ENCODE peak calls at places on chromosomes 13 and 19, in six cellular contexts. K, B, I, U, V and C are unnamed samples. For H3K4me1, the result is how much of the 10 kb centered on the place peaks cover.

GRCh38 chr13:95128045-95128643 is 173.1 kb downstream of the ABCC4 start:
- DNase-seq in V (no peak), U (no peak), B (no peak), K (no peak), I (no peak), C (no peak)

GRCh38 chr19:40103600-40103999 is 12.9 kb upstream of the ZNF780A start:
- DNase-seq in K (no peak), B (no peak), U (no peak), I (no peak), V (no peak), C (no peak)

GRCh38 chr13:94824601-94825000 is 112.3 kb upstream of the SOX21 start:
- DNase-seq in B (no peak), I (no peak), U (no peak), V (no peak), K (no peak), C (no peak)

GRCh38 chr13:99604636-99605035 is 103.4 kb downstream of the TM9SF2 start:
- DNase-seq in V (no peak), I (no peak), K (no peak), U (no peak), B (no peak), C (no peak)

GRCh38 chr19:24000656-24001055 is 86.0 kb downstream of the ZNF726 start:
- DNase-seq in V (no peak), I (no peak), B (no peak), K (no peak), U (no peak), C (no peak)

GRCh38 chr13:22748866-22749586 is 431.8 kb upstream of the SGCG start:
- DNase-seq in V (no peak), I (no peak), U (no peak), K (no peak), B (no peak), C (no peak)

GRCh38 chr19:39824143-39825092 is 9.5 kb downstream of the DYRK1B start:
- DNase-seq in B (peak), K (peak), I (peak), V (no peak), U (peak), C (peak)

GRCh38 chr19:17405250-17406038 is at the start of gene BST2:
- DNase-seq in B (peak), K (peak), I (peak), U (peak), V (peak), C (peak)

GRCh38 chr13:44050450-44051063 is 170.9 kb downstream of the LACC1 start:
- DNase-seq in K (peak), B (peak), I (no peak), U (no peak), V (no peak), C (no peak)

GRCh38 chr13:46962286-46962941 is 65.6 kb upstream of the HTR2A start:
- DNase-seq in I (no peak), V (no peak), B (peak), K (peak), U (no peak), C (no peak)

GRCh38 chr19:18520848-18521691 is 800 bp downstream of the ELL start:
- DNase-seq in I (peak), K (peak), B (peak), U (peak), V (peak), C (peak)

GRCh38 chr19:33390120-33390907 is 16.8 kb downstream of the CEBPG start:
- DNase-seq in B (no peak), V (no peak), I (peak), K (no peak), U (peak), C (peak)

GRCh38 chr13:100106705-100107104 is 17.8 kb downstream of the PCCA start:
- DNase-seq in I (no peak), B (no peak), U (no peak), K (no peak), V (no peak), C (no peak)

GRCh38 chr19:36113895-36114762 is 546 bp downstream of the POLR2I start:
- DNase-seq in U (no peak), K (peak), B (peak), I (no peak), V (peak), C (no peak)

GRCh38 chr13:40996433-40997095 is 22.6 kb downstream of the ELF1 start:
- DNase-seq in U (no peak), K (no peak), V (no peak), I (no peak), B (no peak), C (no peak)

GRCh38 chr19:17579523-17580244 is 24.2 kb downstream of the COLGALT1 start:
- DNase-seq in K (peak), I (peak), U (peak), B (peak), V (peak), C (peak)

GRCh38 chr19:18809149-18809978 is 18.3 kb upstream of the COMP start:
- DNase-seq in U (peak), V (no peak), I (peak), K (no peak), B (no peak), C (no peak)

GRCh38 chr19:55132453-55133129 is 15.2 kb upstream of the PPP1R12C start:
- DNase-seq in V (no peak), I (no peak), B (peak), K (peak), U (no peak), C (peak)

GRCh38 chr19:15123900-15124299 is 16.7 kb downstream of the SYDE1 start:
- DNase-seq in I (peak), B (no peak), K (peak), U (no peak), V (no peak), C (peak)

GRCh38 chr13:82817133-82817532 is 1065.1 kb downstream of the SLITRK1 start:
- DNase-seq in I (no peak), B (no peak), U (no peak), K (no peak), V (no peak), C (no peak)

GRCh38 chr13:95535243-95535642 is 17.3 kb upstream of the CLDN10 start:
- DNase-seq in I (no peak), K (no peak), V (no peak), U (no peak), B (no peak), C (no peak)

GRCh38 chr13:30892966-30893365 is 13.1 kb upstream of the MEDAG start:
- DNase-seq in B (peak), V (peak), K (peak), U (peak), I (no peak), C (peak)

GRCh38 chr19:38977445-38978314 is 2.1 kb upstream of the FBXO17 start:
- DNase-seq in K (no peak), B (no peak), V (no peak), I (no peak), U (no peak), C (no peak)

GRCh38 chr19:4633140-4633967 is 6.0 kb upstream of the TNFAIP8L1 start:
- DNase-seq in I (peak), V (peak), K (peak), B (peak), U (peak), C (peak)

GRCh38 chr13:41492432-41493267 is 35.3 kb downstream of the RGCC start:
- DNase-seq in B (no peak), K (peak), V (no peak), U (no peak), I (no peak), C (no peak)

GRCh38 chr13:20332361-20333096 is 100.4 kb upstream of the GJB6 start:
- DNase-seq in B (no peak), I (no peak), K (no peak), V (no peak), U (no peak), C (peak)

GRCh38 chr19:43668406-43669158 is 1.4 kb downstream of the PLAUR start:
- DNase-seq in V (peak), I (peak), U (peak), K (peak), B (peak), C (peak)

GRCh38 chr13:28558567-28558966 is 63.6 kb upstream of the FLT1 start:
- DNase-seq in I (no peak), B (no peak), V (no peak), U (no peak), K (no peak), C (no peak)

GRCh38 chr13:40653558-40654318 is 12.7 kb downstream of the FOXO1 start:
- DNase-seq in U (no peak), B (peak), V (no peak), I (no peak), K (peak), C (no peak)

GRCh38 chr19:51986309-51987291 is at the start of gene ZNF350:
- DNase-seq in I (peak), K (peak), B (peak), U (peak), V (peak), C (peak)

GRCh38 chr13:106143392-106143791 is 392.1 kb downstream of the EFNB2 start:
- DNase-seq in B (no peak), I (no peak), V (no peak), K (no peak), U (no peak), C (no peak)

GRCh38 chr13:48236528-48237353 is 3.7 kb downstream of the ITM2B start:
- DNase-seq in I (no peak), K (no peak), V (no peak), U (no peak), B (no peak), C (no peak)
- H3K4me1 ChIP-seq in I (under half), K (half or more), V (under half), U (under half), B (half or more), C (under half)

DNA sequence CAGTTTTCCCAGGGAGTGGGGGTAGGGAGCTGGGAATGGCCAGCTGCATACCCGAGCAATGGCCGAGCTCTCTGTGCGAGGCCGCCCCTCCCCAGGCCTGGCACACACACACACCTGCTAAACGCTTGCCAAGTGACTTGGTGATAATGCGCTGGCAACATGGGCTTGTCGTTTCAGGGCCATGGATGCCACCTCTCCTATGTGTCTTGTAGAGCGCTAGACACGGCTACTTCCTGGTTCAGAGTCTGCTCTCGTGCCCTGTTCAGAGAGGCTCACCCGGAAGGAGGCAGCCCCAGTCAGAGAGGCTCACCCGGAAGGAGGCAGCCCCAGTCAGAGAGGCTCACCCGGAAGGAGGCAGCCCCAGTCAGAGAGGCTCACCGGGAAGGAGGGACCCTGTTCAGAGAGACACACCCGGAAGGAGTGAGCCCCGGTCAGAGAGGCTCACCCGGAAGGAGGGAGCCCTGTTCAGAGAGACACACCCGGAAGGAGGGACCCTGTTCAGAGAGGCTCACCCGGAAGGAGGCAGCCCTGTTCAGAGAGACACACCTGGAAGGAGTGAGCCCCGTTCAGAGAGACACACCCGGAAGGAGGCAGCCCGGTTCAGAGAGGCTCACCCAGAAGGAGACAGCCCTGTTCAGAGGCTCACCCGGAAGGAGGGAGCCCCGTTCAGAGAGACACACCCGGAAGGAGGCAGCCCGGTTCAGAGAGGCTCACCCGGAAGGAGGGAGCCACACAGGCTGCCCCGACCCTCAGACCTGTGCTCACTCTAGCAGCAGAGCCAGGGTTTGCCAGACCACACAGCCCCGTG is 4.2 kb downstream of the ADPRHL1 start:
- DNase-seq in V (peak), K (peak), U (peak), I (peak), B (no peak), C (no peak)
- H3K4me3 ChIP-seq in V (peak), K (peak), U (no peak), I (peak), B (no peak), C (no peak)

DNA sequence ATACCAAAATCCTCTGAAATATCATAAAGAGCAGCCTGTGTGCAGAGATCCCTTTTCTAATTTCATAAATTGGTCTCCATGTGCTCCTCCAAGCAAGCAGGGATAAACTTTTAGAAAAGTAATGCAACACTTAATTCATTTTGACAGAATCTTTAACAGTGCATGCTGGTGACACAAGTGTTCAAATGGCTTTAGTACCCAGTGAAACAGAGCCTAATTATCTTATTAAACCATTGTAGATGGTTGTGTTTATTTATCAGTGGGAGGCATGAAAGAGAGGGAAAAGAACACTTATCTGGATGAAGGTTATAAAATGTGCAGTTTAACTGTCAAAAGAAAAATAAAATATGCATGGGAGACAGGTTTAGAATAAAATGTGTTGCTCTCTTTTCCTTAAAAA is 945.0 kb upstream of the PCDH20 start:
- DNase-seq in U (no peak), B (no peak), I (no peak), V (no peak), K (no peak), C (no peak)
- H3K4me1 ChIP-seq in U (under half), B (under half), I (under half), V (under half), K (under half), C (under half)

GRCh38 chr13:79386125-79386822 is 19.8 kb downstream of the RBM26 start:
- DNase-seq in V (no peak), U (no peak), I (no peak), K (no peak), B (no peak), C (no peak)
- H3K4me3 ChIP-seq in V (no peak), U (no peak), I (no peak), K (no peak), B (no peak), C (no peak)

GRCh38 chr19:29528350-29528945 is 2.7 kb downstream of the VSTM2B start:
- DNase-seq in K (peak), V (peak), U (no peak), I (peak), B (peak), C (peak)

GRCh38 chr19:29525901-29526729 is at the start of gene VSTM2B:
- DNase-seq in U (no peak), V (peak), K (no peak), I (no peak), B (peak), C (no peak)

GRCh38 chr19:29527500-29528328 is 1.9 kb downstream of the VSTM2B start:
- DNase-seq in K (no peak), V (no peak), U (no peak), B (peak), I (no peak), C (no peak)

GRCh38 chr19:29524912-29525870 is 603 bp upstream of the VSTM2B start:
- DNase-seq in K (no peak), I (no peak), U (no peak), B (peak), V (no peak), C (no peak)

DNA sequence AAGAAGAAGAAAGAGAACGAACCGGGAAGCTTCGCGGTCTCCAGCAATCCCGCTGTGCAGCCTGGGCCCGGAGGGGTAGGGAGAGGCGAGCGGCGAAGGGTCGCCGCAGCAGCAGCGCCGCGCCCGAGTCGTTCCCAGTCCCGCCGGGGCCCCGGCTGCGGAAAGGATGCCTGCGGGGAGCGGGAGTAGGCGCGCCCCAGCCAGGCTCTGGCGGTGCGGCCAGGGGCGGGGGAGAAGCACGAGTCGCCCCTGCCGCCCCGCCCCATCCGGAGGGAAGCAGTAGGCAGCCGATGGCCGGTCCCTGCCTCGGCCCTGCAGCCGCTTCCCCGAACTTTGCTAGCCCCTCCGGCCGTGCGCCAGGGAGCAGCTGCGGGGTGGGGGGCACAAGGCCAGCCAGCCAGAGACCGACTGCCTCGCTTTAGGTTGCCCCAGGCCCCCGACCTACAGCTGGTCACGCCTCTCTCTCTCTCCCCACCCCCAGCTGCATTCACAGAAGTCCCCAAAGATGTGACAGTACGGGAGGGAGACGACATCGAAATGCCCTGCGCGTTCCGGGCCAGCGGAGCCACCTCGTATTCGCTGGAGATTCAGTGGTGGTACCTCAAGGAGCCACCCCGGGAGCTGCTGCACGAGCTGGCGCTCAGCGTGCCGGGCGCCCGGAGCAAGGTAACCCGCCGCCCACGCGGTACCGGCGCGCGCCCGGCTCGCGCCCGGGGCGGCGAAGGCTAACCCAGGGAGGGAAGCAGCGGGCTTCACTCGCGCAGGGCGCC is 1.1 kb downstream of the VSTM2B start:
- DNase-seq in V (peak), I (no peak), B (peak), U (no peak), K (no peak), C (no peak)
- H3K4me1 ChIP-seq in V (under half), I (under half), B (under half), U (under half), K (under half), C (under half)

GRCh38 chr19:1787116-1787515 is 25.0 kb downstream of the ATP8B3 start:
- DNase-seq in K (no peak), U (no peak), B (no peak), V (no peak), I (no peak), C (no peak)

GRCh38 chr19:1786668-1787067 is 25.4 kb downstream of the ATP8B3 start:
- DNase-seq in I (no peak), U (no peak), V (no peak), K (no peak), B (no peak), C (no peak)

GRCh38 chr19:1791879-1792278 is 20.2 kb downstream of the ATP8B3 start:
- DNase-seq in U (no peak), V (no peak), K (no peak), B (no peak), I (no peak), C (no peak)

GRCh38 chr19:1790054-1790762 is 21.9 kb downstream of the ATP8B3 start:
- DNase-seq in V (no peak), U (no peak), K (no peak), I (no peak), B (peak), C (no peak)

GRCh38 chr19:1789282-1790020 is 22.6 kb downstream of the ATP8B3 start:
- DNase-seq in I (no peak), V (no peak), U (no peak), B (no peak), K (no peak), C (no peak)
- H3K4me3 ChIP-seq in I (no peak), V (no peak), U (no peak), B (peak), K (no peak), C (no peak)

DNA sequence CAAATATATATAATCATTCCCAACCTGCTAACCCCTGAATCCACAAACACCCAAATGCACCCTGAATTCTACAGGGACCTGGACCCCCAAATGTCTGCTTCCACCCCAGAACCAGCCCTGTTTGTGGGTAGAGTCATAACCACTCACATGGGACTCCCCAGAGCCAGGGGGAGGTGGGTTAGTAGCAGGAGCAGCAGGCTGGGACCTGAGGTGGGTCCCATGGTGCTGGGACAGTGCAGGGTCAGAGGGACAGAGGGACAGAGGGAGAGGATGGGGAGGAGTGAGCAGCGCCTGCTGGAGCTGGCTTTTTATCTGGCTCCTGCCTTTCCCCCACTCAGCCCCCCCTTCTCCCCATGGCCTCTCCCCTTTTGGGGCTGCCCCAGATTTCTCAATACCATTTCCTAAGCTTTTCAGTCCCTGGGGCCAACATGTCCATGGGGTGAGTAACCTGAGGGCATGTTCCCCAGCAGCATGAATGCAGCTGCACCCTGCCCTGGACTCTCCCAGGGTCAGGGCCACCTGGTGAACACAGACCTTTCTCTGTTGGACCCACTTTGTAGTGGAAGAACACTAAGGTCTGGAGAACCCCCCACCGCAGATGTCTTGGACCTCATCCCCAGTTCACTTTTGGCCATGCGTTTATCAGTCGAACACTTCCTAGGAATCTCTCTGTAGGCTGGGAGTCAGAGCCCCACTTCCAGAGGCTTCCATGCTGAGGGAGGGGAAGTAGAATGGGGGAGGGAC is at the start of gene C3:
- DNase-seq in I (no peak), K (no peak), U (peak), B (no peak), V (no peak), C (no peak)
- H3K4me1 ChIP-seq in I (under half), K (under half), U (under half), B (under half), V (under half), C (under half)